ENCODE peak calls at places on chromosomes 4 and X, in nine cellular contexts. One of them, this sample, is unnamed.

GRCh38 chr4:46844325-46844917 is 64.6 kb downstream of the COX7B2 start:
- DNase-seq in prostate gland: peak
- DNase-seq in sigmoid colon: no peak
- DNase-seq in upper lobe of left lung: peak
- DNase-seq in breast epithelium: no peak
- DNase-seq in HCT116: peak
- DNase-seq in stomach: peak
- DNase-seq in GM12878: peak
- DNase-seq in suprapubic skin: no peak
- DNase-seq in this sample: peak

GRCh38 chrX:152821145-152821765 is 9.3 kb downstream of the CETN2 start:
- DNase-seq in stomach: peak
- DNase-seq in prostate gland: no peak
- DNase-seq in HCT116: peak
- DNase-seq in suprapubic skin: no peak
- DNase-seq in sigmoid colon: no peak
- DNase-seq in breast epithelium: no peak
- DNase-seq in upper lobe of left lung: peak
- DNase-seq in GM12878: no peak
- DNase-seq in this sample: peak

GRCh38 chr4:76898949-76899640 is 1.2 kb upstream of the SOWAHB start:
- DNase-seq in breast epithelium: no peak
- DNase-seq in suprapubic skin: no peak
- DNase-seq in HCT116: no peak
- DNase-seq in GM12878: no peak
- DNase-seq in prostate gland: no peak
- DNase-seq in stomach: no peak
- DNase-seq in upper lobe of left lung: no peak
- DNase-seq in sigmoid colon: no peak
- DNase-seq in this sample: no peak

GRCh38 chr4:93771640-93772411 is 56.7 kb upstream of the ATOH1 start:
- DNase-seq in breast epithelium: no peak
- DNase-seq in suprapubic skin: no peak
- DNase-seq in sigmoid colon: no peak
- DNase-seq in GM12878: no peak
- DNase-seq in prostate gland: no peak
- DNase-seq in HCT116: no peak
- DNase-seq in upper lobe of left lung: no peak
- DNase-seq in stomach: no peak
- DNase-seq in this sample: no peak

GRCh38 chrX:31423575-31424284 is 351.9 kb upstream of the FTHL17 start:
- DNase-seq in breast epithelium: no peak
- DNase-seq in HCT116: no peak
- DNase-seq in prostate gland: peak
- DNase-seq in upper lobe of left lung: no peak
- DNase-seq in suprapubic skin: no peak
- DNase-seq in stomach: peak
- DNase-seq in sigmoid colon: no peak
- DNase-seq in GM12878: no peak
- DNase-seq in this sample: peak

GRCh38 chr4:113878718-113879117 is 100.7 kb downstream of the ARSJ start:
- DNase-seq in GM12878: no peak
- DNase-seq in HCT116: no peak
- DNase-seq in breast epithelium: no peak
- DNase-seq in upper lobe of left lung: no peak
- DNase-seq in stomach: no peak
- DNase-seq in suprapubic skin: no peak
- DNase-seq in prostate gland: no peak
- DNase-seq in sigmoid colon: no peak
- DNase-seq in this sample: no peak

GRCh38 chrX:99301990-99302389 is 1108.1 kb downstream of the PCDH19 start:
- DNase-seq in suprapubic skin: no peak
- DNase-seq in HCT116: no peak
- DNase-seq in breast epithelium: no peak
- DNase-seq in sigmoid colon: no peak
- DNase-seq in upper lobe of left lung: no peak
- DNase-seq in GM12878: no peak
- DNase-seq in stomach: no peak
- DNase-seq in prostate gland: no peak
- DNase-seq in this sample: no peak

GRCh38 chr4:169485791-169486742 is 126.3 kb downstream of the NEK1 start:
- DNase-seq in upper lobe of left lung: no peak
- DNase-seq in prostate gland: peak
- DNase-seq in HCT116: peak
- DNase-seq in stomach: no peak
- DNase-seq in suprapubic skin: no peak
- DNase-seq in GM12878: peak
- DNase-seq in sigmoid colon: no peak
- DNase-seq in breast epithelium: no peak
- DNase-seq in this sample: peak

GRCh38 chr4:19686456-19686855 is 565.2 kb upstream of the SLIT2 start:
- DNase-seq in upper lobe of left lung: no peak
- DNase-seq in GM12878: no peak
- DNase-seq in stomach: no peak
- DNase-seq in sigmoid colon: no peak
- DNase-seq in prostate gland: no peak
- DNase-seq in suprapubic skin: no peak
- DNase-seq in breast epithelium: no peak
- DNase-seq in HCT116: no peak
- DNase-seq in this sample: no peak

GRCh38 chr4:22339491-22339890 is 176.4 kb downstream of the ADGRA3 start:
- DNase-seq in suprapubic skin: no peak
- DNase-seq in GM12878: no peak
- DNase-seq in upper lobe of left lung: no peak
- DNase-seq in prostate gland: no peak
- DNase-seq in HCT116: no peak
- DNase-seq in sigmoid colon: no peak
- DNase-seq in stomach: no peak
- DNase-seq in breast epithelium: no peak
- DNase-seq in this sample: no peak

GRCh38 chr4:139763668-139764067 is 98.0 kb downstream of the MGST2 start:
- DNase-seq in sigmoid colon: no peak
- DNase-seq in HCT116: no peak
- DNase-seq in stomach: no peak
- DNase-seq in suprapubic skin: peak
- DNase-seq in prostate gland: peak
- DNase-seq in breast epithelium: no peak
- DNase-seq in GM12878: no peak
- DNase-seq in upper lobe of left lung: peak
- DNase-seq in this sample: no peak

GRCh38 chr4:116055857-116056827 is 942.7 kb upstream of the NDST4 start:
- DNase-seq in prostate gland: no peak
- DNase-seq in HCT116: peak
- DNase-seq in stomach: no peak
- DNase-seq in breast epithelium: no peak
- DNase-seq in sigmoid colon: no peak
- DNase-seq in suprapubic skin: no peak
- DNase-seq in upper lobe of left lung: no peak
- DNase-seq in GM12878: no peak
- DNase-seq in this sample: no peak

GRCh38 chr4:126028871-126029270 is 714.1 kb downstream of the FAT4 start:
- DNase-seq in HCT116: no peak
- DNase-seq in GM12878: no peak
- DNase-seq in stomach: no peak
- DNase-seq in breast epithelium: no peak
- DNase-seq in sigmoid colon: no peak
- DNase-seq in upper lobe of left lung: no peak
- DNase-seq in prostate gland: no peak
- DNase-seq in suprapubic skin: no peak
- DNase-seq in this sample: no peak

GRCh38 chrX:15751160-15751819 is 13.2 kb downstream of the CA5B start:
- DNase-seq in upper lobe of left lung: no peak
- DNase-seq in HCT116: no peak
- DNase-seq in breast epithelium: no peak
- DNase-seq in GM12878: no peak
- DNase-seq in prostate gland: peak
- DNase-seq in suprapubic skin: no peak
- DNase-seq in stomach: no peak
- DNase-seq in sigmoid colon: no peak
- DNase-seq in this sample: no peak

GRCh38 chrX:22634751-22635150 is 362.0 kb downstream of the CBLL2 start:
- DNase-seq in sigmoid colon: no peak
- DNase-seq in breast epithelium: no peak
- DNase-seq in prostate gland: no peak
- DNase-seq in GM12878: no peak
- DNase-seq in stomach: no peak
- DNase-seq in HCT116: no peak
- DNase-seq in suprapubic skin: no peak
- DNase-seq in upper lobe of left lung: no peak
- DNase-seq in this sample: no peak

GRCh38 chr4:22515145-22515887 is 550 bp downstream of the ADGRA3 start:
- DNase-seq in prostate gland: peak
- DNase-seq in HCT116: no peak
- DNase-seq in stomach: peak
- DNase-seq in breast epithelium: peak
- DNase-seq in sigmoid colon: peak
- DNase-seq in suprapubic skin: no peak
- DNase-seq in upper lobe of left lung: peak
- DNase-seq in GM12878: no peak
- DNase-seq in this sample: peak

GRCh38 chr4:48906283-48907173 is at the start of gene OCIAD2:
- DNase-seq in prostate gland: peak
- DNase-seq in GM12878: peak
- DNase-seq in sigmoid colon: peak
- DNase-seq in stomach: peak
- DNase-seq in breast epithelium: peak
- DNase-seq in HCT116: peak
- DNase-seq in upper lobe of left lung: peak
- DNase-seq in suprapubic skin: no peak
- DNase-seq in this sample: peak
- TF ChIP-seq POLR2A in prostate gland: peak
- TF ChIP-seq POLR2A in GM12878: peak
- TF ChIP-seq POLR2A in sigmoid colon: no peak
- TF ChIP-seq POLR2A in stomach: peak
- TF ChIP-seq POLR2A in breast epithelium: no peak
- TF ChIP-seq POLR2A in HCT116: no peak
- TF ChIP-seq POLR2A in upper lobe of left lung: no peak
- TF ChIP-seq POLR2A in suprapubic skin: no peak
- TF ChIP-seq POLR2A in this sample: peak

DNA sequence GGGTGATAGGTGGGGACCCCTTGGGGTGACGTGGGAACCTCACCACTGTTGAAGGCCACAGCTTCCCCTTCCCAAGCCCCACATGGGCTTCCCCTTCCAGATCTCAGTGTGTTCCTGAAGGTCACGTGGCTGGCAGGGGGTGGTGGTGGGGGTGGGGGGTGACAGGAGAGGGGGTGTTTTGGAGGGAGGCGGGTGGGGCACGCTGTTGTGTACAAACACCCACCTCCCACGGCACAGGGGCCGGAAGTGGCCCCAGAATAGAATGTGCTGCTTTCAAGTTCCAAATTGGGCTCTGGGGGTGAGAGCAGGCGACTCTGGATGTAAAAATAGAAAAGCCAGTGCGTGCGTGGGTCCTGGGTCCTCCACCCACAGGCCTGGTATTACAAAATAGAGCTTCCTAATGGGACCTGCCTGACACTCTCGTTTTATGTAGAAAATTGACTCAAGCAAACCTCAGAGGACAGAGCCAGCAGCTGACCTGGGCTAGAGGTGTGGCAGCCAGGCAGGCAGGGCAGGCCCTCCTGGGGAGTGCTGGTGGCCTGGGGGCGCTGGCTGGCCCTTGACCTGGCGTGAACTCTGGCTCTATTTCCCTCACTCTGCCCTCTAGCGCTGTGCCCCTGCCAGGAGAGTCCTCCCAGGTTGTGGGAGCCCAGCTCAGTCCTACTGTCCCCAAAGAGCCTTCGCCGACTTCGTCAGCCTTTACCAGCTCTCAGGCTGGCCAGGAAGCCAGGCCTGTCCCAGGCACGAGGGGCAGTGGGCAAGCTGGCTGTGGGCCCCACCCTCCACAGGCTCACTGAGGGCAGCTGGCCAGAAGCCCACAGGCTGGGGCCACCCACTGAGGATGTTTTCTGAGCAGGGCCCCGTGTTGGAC is 5.4 kb upstream of the SH3BP2 start:
- DNase-seq in stomach: peak
- DNase-seq in sigmoid colon: peak
- DNase-seq in upper lobe of left lung: peak
- DNase-seq in suprapubic skin: peak
- DNase-seq in HCT116: no peak
- DNase-seq in prostate gland: no peak
- DNase-seq in breast epithelium: no peak
- DNase-seq in GM12878: peak
- DNase-seq in this sample: peak
- TF ChIP-seq POLR2AphosphoS5 in stomach: no peak
- TF ChIP-seq POLR2AphosphoS5 in sigmoid colon: no peak
- TF ChIP-seq POLR2AphosphoS5 in upper lobe of left lung: peak
- TF ChIP-seq POLR2AphosphoS5 in suprapubic skin: no peak
- TF ChIP-seq POLR2AphosphoS5 in HCT116: no peak
- TF ChIP-seq POLR2AphosphoS5 in prostate gland: no peak
- TF ChIP-seq POLR2AphosphoS5 in breast epithelium: no peak
- TF ChIP-seq POLR2AphosphoS5 in GM12878: no peak
- TF ChIP-seq POLR2AphosphoS5 in this sample: no peak

GRCh38 chrX:130975947-130976346 is 72.9 kb upstream of the ENOX2 start:
- DNase-seq in HCT116: peak
- DNase-seq in suprapubic skin: no peak
- DNase-seq in GM12878: no peak
- DNase-seq in sigmoid colon: no peak
- DNase-seq in prostate gland: peak
- DNase-seq in upper lobe of left lung: no peak
- DNase-seq in stomach: no peak
- DNase-seq in breast epithelium: no peak
- DNase-seq in this sample: peak
- TF ChIP-seq CTCF in HCT116: peak
- TF ChIP-seq CTCF in suprapubic skin: no peak
- TF ChIP-seq CTCF in GM12878: peak
- TF ChIP-seq CTCF in sigmoid colon: no peak
- TF ChIP-seq CTCF in prostate gland: no peak
- TF ChIP-seq CTCF in upper lobe of left lung: peak
- TF ChIP-seq CTCF in stomach: peak
- TF ChIP-seq CTCF in breast epithelium: peak
- TF ChIP-seq CTCF in this sample: peak

GRCh38 chrX:48787809-48788471 is 1.6 kb downstream of the GATA1 start:
- DNase-seq in breast epithelium: no peak
- DNase-seq in upper lobe of left lung: no peak
- DNase-seq in stomach: no peak
- DNase-seq in suprapubic skin: no peak
- DNase-seq in prostate gland: no peak
- DNase-seq in GM12878: no peak
- DNase-seq in HCT116: no peak
- DNase-seq in sigmoid colon: no peak
- DNase-seq in this sample: no peak

GRCh38 chrX:48785525-48786214 is 720 bp upstream of the GATA1 start:
- DNase-seq in suprapubic skin: no peak
- DNase-seq in sigmoid colon: no peak
- DNase-seq in prostate gland: no peak
- DNase-seq in upper lobe of left lung: no peak
- DNase-seq in HCT116: no peak
- DNase-seq in stomach: no peak
- DNase-seq in breast epithelium: no peak
- DNase-seq in GM12878: no peak
- DNase-seq in this sample: no peak

GRCh38 chrX:48785156-48785524 is 1.2 kb upstream of the GATA1 start:
- DNase-seq in breast epithelium: no peak
- DNase-seq in HCT116: no peak
- DNase-seq in sigmoid colon: no peak
- DNase-seq in GM12878: no peak
- DNase-seq in suprapubic skin: no peak
- DNase-seq in prostate gland: no peak
- DNase-seq in stomach: no peak
- DNase-seq in upper lobe of left lung: no peak
- DNase-seq in this sample: no peak

GRCh38 chrX:48786825-48787538 is 592 bp downstream of the GATA1 start:
- DNase-seq in GM12878: no peak
- DNase-seq in upper lobe of left lung: no peak
- DNase-seq in prostate gland: no peak
- DNase-seq in stomach: no peak
- DNase-seq in sigmoid colon: no peak
- DNase-seq in suprapubic skin: no peak
- DNase-seq in breast epithelium: no peak
- DNase-seq in HCT116: no peak
- DNase-seq in this sample: no peak

GRCh38 chrX:48786341-48786800 is at the start of gene GATA1:
- DNase-seq in upper lobe of left lung: no peak
- DNase-seq in stomach: no peak
- DNase-seq in suprapubic skin: no peak
- DNase-seq in sigmoid colon: no peak
- DNase-seq in HCT116: no peak
- DNase-seq in breast epithelium: no peak
- DNase-seq in GM12878: no peak
- DNase-seq in prostate gland: no peak
- DNase-seq in this sample: no peak
- TF ChIP-seq POLR2A in upper lobe of left lung: no peak
- TF ChIP-seq POLR2A in stomach: no peak
- TF ChIP-seq POLR2A in suprapubic skin: no peak
- TF ChIP-seq POLR2A in sigmoid colon: no peak
- TF ChIP-seq POLR2A in HCT116: no peak
- TF ChIP-seq POLR2A in breast epithelium: no peak
- TF ChIP-seq POLR2A in GM12878: no peak
- TF ChIP-seq POLR2A in prostate gland: no peak
- TF ChIP-seq POLR2A in this sample: no peak

This sample was measured in transverse colon.